ENCODE peak calls at places on chromosomes 1 and 21, in four cellular contexts. P is cardiac muscle cell, O is left ventricle myocardium inferior, M is RWPE2. N is an unnamed sample. For H3K36me3 and H3K4me1, the result is how much of the 10 kb centered on the place peaks cover.

GRCh38 chr1:8456991-8457390 is 139.1 kb downstream of the SLC45A1 start:
- DNase-seq in P (no peak), O (no peak), M (no peak), N (no peak)

GRCh38 chr1:235056937-235057336 is 71.7 kb downstream of the TOMM20 start:
- DNase-seq in P (no peak), O (no peak), M (no peak), N (no peak)

GRCh38 chr1:84377480-84378095 is 20.7 kb upstream of the DNASE2B start:
- DNase-seq in P (no peak), O (no peak), M (no peak), N (no peak)

GRCh38 chr1:178723541-178723940 is 1.5 kb upstream of the RALGPS2 start:
- DNase-seq in P (no peak), O (no peak), M (no peak), N (no peak)

GRCh38 chr1:240701412-240701811 is 89.5 kb upstream of the GREM2 start:
- DNase-seq in P (no peak), O (no peak), M (no peak), N (no peak)

GRCh38 chr21:26167593-26167992 is 3.0 kb downstream of the APP start:
- DNase-seq in P (no peak), O (no peak), M (no peak), N (no peak)

GRCh38 chr1:228393811-228394570 is 12.6 kb downstream of the TRIM11 start:
- DNase-seq in P (no peak), O (no peak), M (no peak), N (no peak)

GRCh38 chr1:3628445-3628844 is 3.6 kb downstream of the TPRG1L start:
- DNase-seq in P (no peak), O (no peak), M (no peak), N (no peak)

GRCh38 chr1:5244631-5245285 is 590.3 kb downstream of the AJAP1 start:
- DNase-seq in P (no peak), O (no peak), M (no peak), N (no peak)

DNA sequence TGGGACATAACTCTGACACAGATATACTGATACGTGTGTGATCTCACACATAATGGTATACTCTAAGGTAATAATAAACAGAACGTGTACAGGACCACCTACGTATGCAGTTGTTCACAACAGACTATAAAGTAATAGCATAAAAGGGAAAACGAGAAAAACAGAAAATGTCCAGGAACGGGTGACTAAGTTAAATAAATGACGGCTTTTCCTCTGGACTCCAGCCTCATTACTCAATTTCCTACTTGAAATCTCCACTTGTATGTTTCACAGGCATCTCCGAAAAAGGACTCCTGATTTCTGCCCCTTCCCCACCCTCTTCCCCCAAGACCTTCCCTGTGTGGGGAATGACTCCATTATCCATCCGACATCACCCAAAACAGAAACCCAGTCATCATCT is 95.1 kb downstream of the JAK1 start:
- DNase-seq in P (no peak), O (no peak), M (no peak), N (no peak)
- H3K36me3 ChIP-seq in P (under half), O (half or more), M (under half), N (half or more)

GRCh38 chr1:150152182-150152536 is 2.4 kb downstream of the PLEKHO1 start:
- DNase-seq in P (no peak), O (no peak), M (no peak), N (no peak)
- H3K27ac ChIP-seq in P (peak), O (peak), M (no peak), N (peak)

DNA sequence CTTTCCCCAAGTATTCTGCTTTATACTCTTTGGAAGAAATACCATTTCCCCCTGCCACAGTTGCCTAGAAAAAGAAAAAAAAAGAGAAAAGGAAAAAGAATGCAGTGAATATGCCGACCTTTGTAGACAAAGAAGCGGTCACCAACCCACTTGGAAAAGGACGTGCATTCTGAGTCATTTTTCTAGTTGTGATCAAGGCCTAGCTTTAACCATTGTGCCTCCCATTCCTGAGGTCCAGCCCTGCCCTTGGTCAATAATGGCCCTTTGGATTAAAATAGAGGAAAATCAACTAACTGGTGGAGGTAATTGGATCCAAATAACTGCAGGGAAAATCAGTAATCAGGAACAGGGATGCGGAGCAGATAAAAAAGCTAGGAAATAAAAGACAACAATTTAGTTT is 24.8 kb downstream of the S1PR1 start:
- DNase-seq in P (no peak), O (no peak), M (no peak), N (no peak)
- H3K4me1 ChIP-seq in P (under half), O (under half), M (under half), N (half or more)

DNA sequence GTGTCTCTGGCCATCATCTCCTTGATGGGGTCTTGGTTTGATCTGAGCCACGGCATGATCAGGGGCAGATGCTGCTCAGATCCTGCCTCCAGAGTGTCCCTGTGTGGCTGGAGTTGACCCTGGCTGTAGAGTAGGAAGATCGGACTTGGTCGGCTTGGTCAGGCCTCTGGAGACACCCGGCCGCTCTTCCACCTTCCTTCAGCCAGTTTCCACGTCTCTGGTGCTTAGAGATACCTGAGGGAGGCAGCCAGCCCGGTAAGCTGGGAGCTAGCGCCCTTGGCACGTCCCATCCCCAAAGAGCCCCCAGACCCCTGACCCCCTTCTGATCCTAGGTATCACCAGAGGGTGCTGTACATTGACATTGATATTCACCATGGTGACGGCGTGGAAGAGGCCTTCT is 8.8 kb downstream of the MARCKSL1 start:
- DNase-seq in P (no peak), O (no peak), M (no peak), N (no peak)
- H3K36me3 ChIP-seq in P (under half), O (half or more), M (half or more), N (half or more)

DNA sequence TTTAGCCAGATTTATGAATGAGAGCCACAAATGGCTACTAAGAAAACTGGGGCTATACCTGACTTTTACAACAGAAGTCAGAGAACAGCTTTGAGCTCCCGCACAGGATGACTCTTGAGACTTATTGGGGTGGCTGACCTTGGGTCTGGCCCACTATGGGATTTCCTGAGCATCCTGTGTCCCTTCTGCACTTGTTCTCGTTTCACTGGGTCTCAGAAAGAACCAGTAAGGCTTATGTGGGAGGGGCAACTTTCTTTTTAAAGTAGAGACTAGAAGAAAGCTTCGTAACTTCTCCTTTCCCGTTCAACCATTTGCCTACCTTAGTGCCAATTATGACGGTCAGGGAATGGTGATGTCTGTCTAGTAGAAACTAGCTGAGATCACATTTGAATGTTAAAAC is 59.5 kb upstream of the C1orf105 start:
- DNase-seq in P (no peak), O (no peak), M (no peak), N (no peak)
- H3K27ac ChIP-seq in P (no peak), O (no peak), M (peak), N (no peak)

N was measured in CD4-positive, CD25-positive, alpha-beta regulatory T cell.